ENCODE peak calls at places on chromosomes 16 and 17, in four cellular contexts. Y, J, D and L are unnamed samples.

GRCh38 chr17:29581583-29582253 is 7.7 kb downstream of the GIT1 start:
- DNase-seq in Y (no peak), D (peak; percentile 54), J (no peak), L (no peak)

GRCh38 chr16:66928702-66929388 is 3.5 kb upstream of the RRAD start:
- DNase-seq in D (no peak), Y (no peak), J (no peak), L (no peak)

GRCh38 chr16:76502555-76502954 is 225.4 kb downstream of the CNTNAP4 start:
- DNase-seq in J (no peak), D (no peak), Y (no peak), L (no peak)

GRCh38 chr16:10679921-10680320 is 14.8 kb downstream of the TEKT5 start:
- DNase-seq in Y (no peak), D (no peak), J (no peak), L (no peak)

GRCh38 chr16:31071861-31072260 is 2.2 kb downstream of the ZNF668 start:
- DNase-seq in Y (no peak), J (no peak), D (no peak), L (no peak)

GRCh38 chr17:13288248-13288647 is 270.4 kb upstream of the ELAC2 start:
- DNase-seq in J (no peak), D (no peak), Y (no peak), L (no peak)

GRCh38 chr17:79851461-79851817 is 12.2 kb upstream of the CBX4 start:
- DNase-seq in D (peak; percentile 88), J (no peak), Y (no peak), L (no peak)

GRCh38 chr16:12340151-12340733 is 363.7 kb downstream of the SNX29 start:
- DNase-seq in Y (no peak), J (no peak), D (no peak), L (no peak)

GRCh38 chr17:1957037-1957436 is 68.1 kb downstream of the RTN4RL1 start:
- DNase-seq in D (no peak), Y (no peak), J (no peak), L (no peak)

GRCh38 chr17:47839899-47840741 is 953 bp downstream of the SCRN2 start:
- DNase-seq in D (no peak), Y (no peak), J (no peak), L (no peak)

GRCh38 chr16:28925386-28926228 is 569 bp upstream of the RABEP2 start:
- DNase-seq in Y (peak; percentile 84), D (peak; percentile 88), J (peak; percentile 67), L (no peak)

GRCh38 chr17:17779015-17779611 is 57.7 kb downstream of the SREBF1 start:
- DNase-seq in D (no peak), Y (no peak), J (no peak), L (no peak)

GRCh38 chr17:64707077-64707591 is 45.0 kb upstream of the SMURF2 start:
- DNase-seq in J (peak; percentile 77), Y (no peak), D (peak; percentile 92), L (peak; percentile 92)

GRCh38 chr16:14502256-14502875 is 127.7 kb downstream of the PARN start:
- DNase-seq in Y (no peak), D (no peak), J (no peak), L (no peak)

GRCh38 chr16:86387461-86388440 is 122.6 kb upstream of the FOXF1 start:
- DNase-seq in J (no peak), D (no peak), Y (no peak), L (no peak)

GRCh38 chr17:81403671-81404534 is 8.6 kb downstream of the BAHCC1 start:
- DNase-seq in J (no peak), D (no peak), Y (no peak), L (no peak)

GRCh38 chr16:22428654-22429053 is 54.2 kb upstream of the CDR2 start:
- DNase-seq in Y (no peak), J (no peak), D (no peak), L (no peak)

GRCh38 chr17:13750783-13751484 is 149.2 kb upstream of the HS3ST3A1 start:
- DNase-seq in J (no peak), D (no peak), Y (no peak), L (no peak)

GRCh38 chr16:8845699-8846298 is 23.0 kb downstream of the CARHSP1 start:
- DNase-seq in J (no peak), Y (no peak), D (no peak), L (no peak)

GRCh38 chr16:3099732-3100499 is 822 bp upstream of the ZSCAN10 start:
- DNase-seq in J (peak; percentile 89), D (peak; percentile 97), Y (peak; percentile 80), L (no peak)

GRCh38 chr16:70395345-70395901 is 43.5 kb downstream of the ST3GAL2 start:
- DNase-seq in D (peak; percentile 87), J (no peak), Y (peak; percentile 49), L (no peak)

GRCh38 chr17:74520790-74521480 is 10.3 kb downstream of the CD300LB start:
- DNase-seq in D (no peak), J (peak; percentile 16), Y (no peak), L (no peak)

GRCh38 chr16:72952404-72953301 is 95.3 kb downstream of the ZFHX3 start:
- DNase-seq in Y (no peak), D (no peak), J (no peak), L (no peak)

GRCh38 chr17:38898291-38898679 is 27.1 kb upstream of the LASP1NB start:
- DNase-seq in J (no peak), D (no peak), Y (peak; percentile 29), L (no peak)
- H3K4me3 ChIP-seq in J (no peak overlapping the region), D (no peak overlapping the region), Y (peak overlapping the region; percentile 54), L (no peak overlapping the region)

GRCh38 chr17:77488531-77489238 is 347.9 kb downstream of the SEC14L1 start:
- DNase-seq in D (peak; percentile 49), Y (no peak), J (no peak), L (no peak)
- H3K36me3 ChIP-seq in D (peaks cover 10% of the 10 kb centered on the region), Y (peaks cover 77% of the 10 kb centered on the region), J (peaks cover 3% of the 10 kb centered on the region), L (peaks cover 18% of the 10 kb centered on the region)

DNA sequence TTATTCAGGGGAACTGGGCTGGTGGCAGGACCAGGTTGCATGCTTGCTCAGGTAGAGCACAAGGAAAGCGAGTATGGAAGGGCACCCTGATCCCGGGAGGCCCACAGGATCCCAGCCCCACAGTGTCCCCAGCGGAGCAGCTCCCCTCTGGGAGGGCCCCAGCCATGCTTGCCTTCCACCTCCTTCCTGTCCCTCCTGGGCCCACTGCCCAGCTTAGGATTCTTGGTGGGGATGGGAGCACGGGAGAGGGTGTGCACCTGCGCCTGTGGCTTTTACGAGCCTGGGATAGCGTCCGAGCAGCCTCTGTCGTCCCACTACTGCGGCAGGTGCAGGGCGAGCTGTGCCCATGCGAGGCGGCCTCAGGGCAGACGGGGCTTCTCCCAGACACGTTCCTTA is 114.5 kb downstream of the BANP start:
- DNase-seq in Y (no peak), D (peak; percentile 45), J (no peak), L (no peak)
- H3K4me1 ChIP-seq in Y (no peaks in the 10 kb centered on the region), D (no peaks in the 10 kb centered on the region), J (no peaks in the 10 kb centered on the region), L (no peaks in the 10 kb centered on the region)

GRCh38 chr17:58335779-58336455 is 7.3 kb upstream of the TSPOAP1 start:
- DNase-seq in J (peak; percentile 65), Y (peak; percentile 81), D (peak; percentile 75), L (no peak)
- H3K4me3 ChIP-seq in J (no peak overlapping the region), Y (peak overlapping the region; percentile 99), D (no peak overlapping the region), L (no peak overlapping the region)

DNA sequence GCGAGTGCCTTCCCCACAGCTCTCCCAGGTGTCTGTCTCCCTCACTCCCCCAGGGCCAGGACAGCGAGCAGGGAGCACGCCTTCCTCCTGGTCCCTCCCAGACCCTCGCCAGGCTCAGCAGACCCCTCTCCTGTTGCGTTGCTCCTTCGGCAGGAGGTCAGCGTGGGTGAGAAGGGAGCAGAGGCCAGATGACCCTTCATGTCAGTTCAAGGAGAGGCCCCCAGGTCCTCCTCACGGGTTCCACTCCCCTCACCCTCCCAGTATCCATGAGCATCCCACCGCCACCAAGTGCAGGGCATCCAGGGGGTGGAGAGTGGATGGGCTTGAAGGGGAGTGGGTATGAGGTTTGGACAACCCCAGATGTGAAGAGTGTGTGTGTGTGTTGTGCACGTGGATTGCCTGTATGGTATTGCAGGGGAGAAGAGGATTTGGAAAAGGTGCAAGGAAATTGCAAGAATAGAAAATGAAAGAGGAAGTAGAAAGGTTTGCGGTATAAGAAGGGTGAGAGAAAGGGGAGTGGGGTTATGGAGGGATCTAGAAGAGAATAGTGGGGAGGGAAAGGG is 17.7 kb downstream of the SGCA start:
- DNase-seq in D (peak; percentile 47), J (no peak), Y (no peak), L (no peak)
- H3K36me3 ChIP-seq in D (no peaks in the 10 kb centered on the region), J (no peaks in the 10 kb centered on the region), Y (no peaks in the 10 kb centered on the region), L (no peaks in the 10 kb centered on the region)

GRCh38 chr16:89410322-89410721 is 80.0 kb downstream of the ANKRD11 start:
- DNase-seq in Y (no peak), J (no peak), D (peak; percentile 27), L (no peak)

GRCh38 chr16:89410794-89411309 is 79.5 kb downstream of the ANKRD11 start:
- DNase-seq in J (peak; percentile 50), Y (peak; percentile 21), D (peak; percentile 70), L (no peak)

GRCh38 chr16:89413811-89414585 is 76.4 kb downstream of the ANKRD11 start:
- DNase-seq in J (no peak), D (peak; percentile 40), Y (no peak), L (no peak)

GRCh38 chr16:89411335-89411850 is 79.0 kb downstream of the ANKRD11 start:
- DNase-seq in Y (no peak), D (peak; percentile 7), J (no peak), L (no peak)

DNA sequence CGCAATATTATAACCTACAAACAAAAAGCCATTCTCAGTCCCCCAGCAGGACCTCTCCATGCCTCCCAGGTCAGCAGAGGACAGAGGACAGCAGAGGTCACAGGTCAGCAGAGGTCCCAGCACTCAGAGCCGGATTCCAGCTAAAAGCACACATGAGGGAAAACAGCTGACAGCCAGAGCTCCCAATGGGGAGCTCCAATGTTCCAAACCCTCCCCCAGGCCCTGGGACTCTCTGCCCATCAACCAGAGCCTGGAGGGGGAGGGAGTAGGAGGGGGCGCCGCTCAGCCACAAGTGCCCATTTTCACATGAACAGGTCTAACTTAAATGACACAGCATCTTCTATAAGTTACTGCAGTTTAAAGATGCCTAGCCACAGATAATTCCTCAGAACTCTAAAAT is 77.5 kb downstream of the ANKRD11 start:
- DNase-seq in J (no peak), Y (no peak), D (peak; percentile 22), L (no peak)
- H3K4me1 ChIP-seq in J (peaks cover 18% of the 10 kb centered on the region), Y (peaks cover 93% of the 10 kb centered on the region), D (peaks cover 41% of the 10 kb centered on the region), L (peaks cover 62% of the 10 kb centered on the region)

DNA sequence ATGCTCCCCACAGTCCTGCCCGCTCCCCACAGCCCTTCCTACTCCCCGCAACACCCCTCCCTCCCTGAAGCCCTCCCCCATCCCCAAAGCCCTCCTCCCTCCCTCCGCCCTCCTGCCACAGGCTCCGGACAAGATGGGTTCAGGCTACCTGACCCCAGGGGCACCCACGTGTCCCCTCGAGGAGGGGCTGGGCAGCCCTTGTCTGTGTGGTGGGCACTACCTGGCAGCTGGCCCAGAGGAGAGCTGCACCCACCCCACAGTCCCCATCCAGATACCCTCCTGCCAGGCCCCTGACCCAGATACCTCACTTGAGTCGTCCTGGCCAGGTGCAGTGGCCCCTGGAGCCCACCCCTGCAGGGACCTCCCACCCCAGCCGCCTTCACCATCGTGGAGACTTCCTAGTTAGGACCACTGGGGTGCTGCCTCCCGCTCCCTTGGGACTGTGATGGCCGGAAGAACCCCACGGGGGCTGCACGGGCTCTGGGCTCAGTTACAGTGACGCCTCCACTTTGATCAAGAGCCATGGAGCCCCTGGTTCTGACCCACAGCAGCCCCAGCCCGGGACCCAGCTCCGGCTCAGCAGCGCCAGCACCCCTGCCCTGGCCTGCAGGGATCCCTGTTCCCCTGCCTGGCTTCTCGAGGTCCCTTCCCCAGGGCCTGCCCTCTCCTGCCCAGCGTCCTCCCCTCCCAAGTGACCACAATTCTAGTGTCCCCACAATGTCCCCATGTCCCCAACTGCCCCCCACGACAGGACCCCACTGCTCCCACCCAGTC is 806 bp downstream of the PERCC1 start:
- DNase-seq in D (no peak), J (no peak), Y (no peak), L (no peak)
- H3K4me3 ChIP-seq in D (no peak overlapping the region), J (no peak overlapping the region), Y (no peak overlapping the region), L (no peak overlapping the region)